ENCODE peak calls at places on chromosomes 16 and 17, in six cellular contexts. L is sigmoid colon; O is CD4-positive, alpha-beta T cell; E is heart right ventricle; H is Panc1; J is AG09309. T is an unnamed sample.

GRCh38 chr17:72065556-72065955 is 55.3 kb upstream of the SOX9 start:
- DNase-seq in O (no peak), J (no peak), L (no peak), H (no peak), E (no peak), T (no peak)

GRCh38 chr17:80227666-80228065 is 7.4 kb downstream of the SLC26A11 start:
- DNase-seq in J (no peak), E (no peak), O (no peak), H (no peak), L (no peak), T (no peak)

GRCh38 chr17:57585341-57586098 is 159.6 kb downstream of the CCDC182 start:
- DNase-seq in E (no peak), H (no peak), O (no peak), J (no peak), L (no peak), T (no peak)

GRCh38 chr17:8015236-8015956 is 13.0 kb downstream of the GUCY2D start:
- DNase-seq in J (no peak), H (no peak), O (peak; percentile 33), E (no peak), L (peak; percentile 45), T (no peak)

GRCh38 chr16:2686912-2687507 is 4.7 kb downstream of the KCTD5 start:
- DNase-seq in E (no peak), O (peak; percentile 34), L (peak; percentile 73), H (no peak), J (no peak), T (no peak)

GRCh38 chr16:48444574-48444973 is 59.4 kb upstream of the SIAH1 start:
- DNase-seq in O (no peak), E (peak; percentile 31), J (peak; percentile 63), H (peak; percentile 55), L (peak; percentile 72), T (no peak)

GRCh38 chr17:70119961-70120360 is 44.9 kb downstream of the KCNJ16 start:
- DNase-seq in L (no peak), H (no peak), J (no peak), O (no peak), E (no peak), T (no peak)

GRCh38 chr17:63270610-63271009 is 175.5 kb downstream of the CYB561 start:
- DNase-seq in H (no peak), E (no peak), L (no peak), O (no peak), J (no peak), T (no peak)

GRCh38 chr16:70685061-70685937 is 554 bp downstream of the MTSS2 start:
- DNase-seq in H (no peak), J (no peak), E (no peak), O (no peak), L (no peak), T (no peak)

GRCh38 chr17:27320222-27320560 is 26.3 kb downstream of the WSB1 start:
- DNase-seq in L (no peak), O (no peak), E (no peak), J (no peak), H (no peak), T (no peak)

GRCh38 chr16:8137581-8137980 is 452.7 kb downstream of the TMEM114 start:
- DNase-seq in E (no peak), L (no peak), H (no peak), J (no peak), O (no peak), T (no peak)

GRCh38 chr16:72371307-72372081 is 199.5 kb upstream of the PMFBP1 start:
- DNase-seq in J (peak; percentile 55), H (no peak), E (no peak), L (no peak), O (no peak), T (peak; percentile 10)

GRCh38 chr17:4971826-4972225 is 4.2 kb upstream of the SPAG7 start:
- DNase-seq in L (peak; percentile 74), J (no peak), H (no peak), E (no peak), O (no peak), T (no peak)

GRCh38 chr16:67199011-67199807 is at the start of gene ELMO3:
- DNase-seq in O (no peak), L (no peak), H (no peak), E (no peak), J (no peak), T (no peak)

GRCh38 chr16:50037791-50038190 is 12.8 kb downstream of the CNEP1R1 start:
- DNase-seq in J (no peak), L (no peak), E (no peak), H (no peak), O (no peak), T (no peak)

GRCh38 chr16:14344292-14344691 is 273.2 kb downstream of the MRTFB start:
- DNase-seq in H (no peak), O (no peak), L (no peak), J (no peak), E (no peak), T (no peak)

GRCh38 chr17:51647873-51648272 is 387.5 kb downstream of the UTP18 start:
- DNase-seq in J (no peak), O (no peak), L (no peak), E (no peak), H (no peak), T (no peak)

GRCh38 chr17:20961551-20961950 is 81.3 kb downstream of the USP22 start:
- DNase-seq in H (no peak), J (no peak), L (no peak), E (no peak), O (no peak), T (no peak)

GRCh38 chr17:80842456-80843053 is 149.1 kb upstream of the CHMP6 start:
- DNase-seq in E (no peak), L (peak; percentile 46), H (no peak), J (no peak), O (peak; percentile 11), T (no peak)

GRCh38 chr16:9049241-9049640 is 42.2 kb upstream of the HAPSTR1 start:
- DNase-seq in J (no peak), H (no peak), O (no peak), L (no peak), E (no peak), T (no peak)

GRCh38 chr16:14501331-14502255 is 128.5 kb downstream of the PARN start:
- DNase-seq in J (peak; percentile 88), E (peak; percentile 84), O (no peak), H (peak; percentile 41), L (peak; percentile 97), T (no peak)

GRCh38 chr16:86229866-86230656 is 280.3 kb upstream of the FOXF1 start:
- DNase-seq in E (no peak), O (peak; percentile 21), L (peak; percentile 39), H (no peak), J (no peak), T (no peak)

GRCh38 chr16:54027126-54027922 is 259.3 kb downstream of the IRX3 start:
- DNase-seq in H (no peak), O (no peak), E (no peak), L (no peak), J (peak; percentile 27), T (no peak)

GRCh38 chr17:52410781-52411180 is 252.3 kb upstream of the CA10 start:
- DNase-seq in J (no peak), O (no peak), E (no peak), H (no peak), L (no peak), T (no peak)

GRCh38 chr16:4426722-4427372 is 1.2 kb downstream of the DNAJA3 start:
- DNase-seq in L (no peak), O (no peak), J (no peak), E (no peak), H (no peak), T (no peak)

GRCh38 chr17:82105882-82106696 is 8.1 kb upstream of the FASN start:
- DNase-seq in J (no peak), E (peak; percentile 35), O (peak; percentile 59), L (peak; percentile 73), H (no peak), T (peak; percentile 45)

GRCh38 chr17:44981221-44981968 is 13.3 kb upstream of the C1QL1 start:
- DNase-seq in E (no peak), J (peak; percentile 27), L (no peak), O (no peak), H (peak; percentile 69), T (no peak)

GRCh38 chr17:11241611-11242226 is 706 bp downstream of the SHISA6 start:
- DNase-seq in J (no peak), E (no peak), O (no peak), H (no peak), L (no peak), T (no peak)

GRCh38 chr17:78127888-78128615 is 503 bp downstream of the TMC6 start:
- DNase-seq in J (no peak), O (peak; percentile 42), H (no peak), E (no peak), L (peak; percentile 65), T (peak; percentile 33)

GRCh38 chr16:88991813-88992350 is 14.9 kb upstream of the CBFA2T3 start:
- DNase-seq in H (no peak), O (no peak), E (no peak), J (no peak), L (no peak), T (no peak)
- TF ChIP-seq CTCF in H (no peak), O (no peak), E (no peak), J (no peak), L (no peak), T (no peak)

DNA sequence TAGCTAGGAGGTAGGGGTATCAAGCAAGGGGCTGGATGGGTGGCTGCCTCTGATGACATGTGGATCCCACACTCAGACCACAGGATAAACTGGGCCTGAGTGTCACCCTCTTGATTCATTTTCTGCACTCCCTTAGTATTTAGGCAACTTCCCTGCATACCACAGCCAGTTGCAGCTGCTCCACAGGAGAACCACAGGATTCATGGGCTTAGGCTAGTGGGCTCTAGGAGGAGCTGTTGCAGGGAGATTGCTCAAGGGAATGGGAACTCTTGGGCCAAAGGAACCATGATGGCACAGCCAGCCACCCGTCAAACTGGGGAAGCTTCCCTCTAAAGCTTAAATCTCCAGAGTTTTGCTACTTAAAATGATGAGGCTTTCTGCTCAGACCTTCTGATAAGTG is 269.7 kb upstream of the ASIC2 start:
- DNase-seq in E (no peak), J (no peak), O (no peak), L (no peak), H (no peak), T (no peak)
- TF ChIP-seq CTCF in E (no peak), J (no peak), O (no peak), L (no peak), H (no peak), T (no peak)

GRCh38 chr17:13004336-13004735 is 13.5 kb downstream of the ELAC2 start:
- DNase-seq in L (peak; percentile 3), E (no peak), O (no peak), J (no peak), H (no peak), T (no peak)

GRCh38 chr17:13003927-13004326 is 13.9 kb downstream of the ELAC2 start:
- DNase-seq in J (no peak), E (no peak), L (peak; percentile 19), H (no peak), O (no peak), T (no peak)

GRCh38 chr17:13001991-13002615 is 15.7 kb downstream of the ELAC2 start:
- DNase-seq in E (no peak), L (peak; percentile 59), H (no peak), J (no peak), O (no peak), T (no peak)

GRCh38 chr17:13002761-13003453 is 14.9 kb downstream of the ELAC2 start:
- DNase-seq in L (peak; percentile 86), E (peak; percentile 81), J (peak; percentile 40), O (peak; percentile 57), H (no peak), T (peak; percentile 51)

GRCh38 chr17:13003454-13003851 is 14.4 kb downstream of the ELAC2 start:
- DNase-seq in J (no peak), H (no peak), E (no peak), L (peak; percentile 62), O (no peak), T (no peak)
- TF ChIP-seq CTCF in J (no peak), H (peak; percentile 64), E (no peak), L (no peak), O (no peak), T (no peak)

GRCh38 chr16:89565506-89566372 is 5.3 kb downstream of the RPL13 start:
- DNase-seq in O (peak; percentile 57), J (no peak), L (no peak), E (no peak), H (no peak), T (peak; percentile 39)
- TF ChIP-seq CTCF in O (peak; percentile 25), J (peak; percentile 72), L (peak; percentile 30), E (peak; percentile 35), H (peak; percentile 83), T (peak; percentile 69)